ENCODE peak calls at places on chromosomes 13 and 19, in seven cellular contexts. O is KBM-7; P is GM13977; H is iPS-NIHi11; E is CD4-positive, alpha-beta T cell; T is BJ; Z is GOT3. Q is an unnamed sample.

GRCh38 chr13:96519380-96519779 is 429.5 kb downstream of the HS6ST3 start:
- DNase-seq in O (no peak), P (no peak), H (no peak), E (no peak), T (no peak), Z (no peak), Q (no peak)

GRCh38 chr19:54388001-54388802 is 23.5 kb upstream of the LAIR1 start:
- DNase-seq in O (peak; percentile 99), P (peak; percentile 45), H (peak; percentile 26), E (no peak), T (no peak), Z (no peak), Q (no peak)

GRCh38 chr19:39407644-39408391 is 1.2 kb downstream of the ZFP36 start:
- DNase-seq in O (peak; percentile 20), P (no peak), H (no peak), E (peak; percentile 65), T (no peak), Z (no peak), Q (no peak)

GRCh38 chr13:36536546-36536945 is 104.3 kb downstream of the CCNA1 start:
- DNase-seq in O (no peak), P (no peak), H (no peak), E (no peak), T (no peak), Z (no peak), Q (no peak)

GRCh38 chr13:20847298-20847697 is 55.2 kb downstream of the XPO4 start:
- DNase-seq in O (no peak), P (no peak), H (no peak), E (no peak), T (no peak), Z (no peak), Q (no peak)

GRCh38 chr19:48717059-48717395 is 2.5 kb downstream of the MAMSTR start:
- DNase-seq in O (no peak), P (no peak), H (no peak), E (no peak), T (no peak), Z (no peak), Q (peak; percentile 46)

GRCh38 chr13:30307194-30307965 is at the start of gene KATNAL1:
- DNase-seq in O (peak; percentile 79), P (peak; percentile 84), H (peak; percentile 82), E (no peak), T (no peak), Z (no peak), Q (peak; percentile 68)

GRCh38 chr19:34963531-34964406 is at the start of gene ZNF792:
- DNase-seq in O (peak; percentile 50), P (peak; percentile 84), H (peak; percentile 93), E (peak; percentile 9), T (no peak), Z (no peak), Q (no peak)

GRCh38 chr13:99277629-99278028 is 19.4 kb upstream of the GPR18 start:
- DNase-seq in O (no peak), P (no peak), H (no peak), E (no peak), T (no peak), Z (no peak), Q (no peak)

GRCh38 chr13:101626925-101627555 is 174.6 kb downstream of the ITGBL1 start:
- DNase-seq in O (peak; percentile 6), P (peak; percentile 15), H (no peak), E (no peak), T (no peak), Z (no peak), Q (no peak)

GRCh38 chr13:32300406-32300805 is 14.8 kb downstream of the ZAR1L start:
- DNase-seq in O (no peak), P (no peak), H (no peak), E (no peak), T (no peak), Z (no peak), Q (no peak)

GRCh38 chr13:112814905-112815585 is 125.2 kb downstream of the ATP11A start:
- DNase-seq in O (no peak), P (no peak), H (no peak), E (no peak), T (no peak), Z (no peak), Q (no peak)

GRCh38 chr13:40149611-40150283 is 494.3 kb downstream of the COG6 start:
- DNase-seq in O (no peak), P (no peak), H (no peak), E (no peak), T (peak; percentile 55), Z (no peak), Q (no peak)

GRCh38 chr19:14563989-14564650 is 7.7 kb downstream of the NDUFB7 start:
- DNase-seq in O (no peak), P (peak; percentile 55), H (peak; percentile 93), E (peak; percentile 24), T (no peak), Z (no peak), Q (no peak)

GRCh38 chr13:94968040-94968756 is 255.9 kb upstream of the SOX21 start:
- DNase-seq in O (peak; percentile 12), P (peak; percentile 26), H (peak; percentile 68), E (no peak), T (no peak), Z (no peak), Q (no peak)

GRCh38 chr19:51026554-51026831 is at the start of gene KLK11:
- DNase-seq in O (no peak), P (no peak), H (no peak), E (no peak), T (no peak), Z (no peak), Q (no peak)

GRCh38 chr13:19592657-19593175 is 31.4 kb upstream of the TPTE2 start:
- DNase-seq in O (peak; percentile 66), P (no peak), H (no peak), E (no peak), T (no peak), Z (no peak), Q (no peak)

GRCh38 chr13:80084086-80084676 is 256.7 kb downstream of the SPRY2 start:
- DNase-seq in O (no peak), P (no peak), H (peak; percentile 12), E (no peak), T (peak; percentile 92), Z (no peak), Q (peak; percentile 86)

Q was measured in cerebellar nuclear complex.